ENCODE peak calls at places on chromosomes 6 and 20, in six cellular contexts. F is fibroblast of pulmonary artery, X is esophagus muscularis mucosa, B is mucosa of descending colon, N is fibroblast of lung, U is lower leg skin. G is an unnamed sample.

GRCh38 chr6:139290787-139291294 is 957 bp downstream of the TXLNB start:
- DNase-seq in B (peak), F (peak), N (peak), X (no peak), U (peak), G (peak)

GRCh38 chr20:3701061-3701998 is 11.1 kb downstream of the SIGLEC1 start:
- DNase-seq in X (no peak), F (no peak), U (no peak), N (no peak), B (no peak), G (no peak)

GRCh38 chr20:62405108-62405980 is 1.7 kb downstream of the CABLES2 start:
- DNase-seq in N (peak), B (no peak), X (no peak), U (no peak), F (peak), G (peak)

GRCh38 chr6:5471637-5472430 is 210.5 kb downstream of the FARS2 start:
- DNase-seq in X (no peak), N (peak), B (no peak), U (no peak), F (no peak), G (no peak)

GRCh38 chr20:25439328-25439727 is 31.9 kb downstream of the GINS1 start:
- DNase-seq in N (no peak), B (no peak), U (no peak), X (no peak), F (no peak), G (no peak)

GRCh38 chr6:35142578-35142977 is 1.4 kb upstream of the TCP11 start:
- DNase-seq in N (no peak), U (no peak), B (no peak), X (no peak), F (no peak), G (no peak)

GRCh38 chr6:129050086-129050485 is 167.1 kb downstream of the LAMA2 start:
- DNase-seq in F (no peak), X (no peak), N (peak), U (no peak), B (no peak), G (no peak)

GRCh38 chr6:138592698-138593097 is 93.4 kb upstream of the NHSL1 start:
- DNase-seq in F (no peak), B (no peak), U (no peak), N (no peak), X (no peak), G (no peak)

GRCh38 chr6:18488526-18489270 is 101.5 kb downstream of the RNF144B start:
- DNase-seq in B (no peak), N (peak), X (no peak), F (no peak), U (no peak), G (peak)

GRCh38 chr6:37381579-37381978 is 27.8 kb downstream of the RNF8 start:
- DNase-seq in U (no peak), X (no peak), B (peak), F (peak), N (peak), G (peak)

GRCh38 chr20:409697-410559 is 1.8 kb downstream of the RBCK1 start:
- DNase-seq in X (no peak), U (no peak), B (peak), N (no peak), F (no peak), G (no peak)

GRCh38 chr6:136317023-136317649 is 27.5 kb upstream of the BCLAF1 start:
- DNase-seq in B (peak), X (no peak), N (peak), U (peak), F (peak), G (peak)

GRCh38 chr6:107064579-107065065 is 36.6 kb downstream of the MTRES1 start:
- DNase-seq in B (peak), U (no peak), F (peak), N (peak), X (no peak), G (peak)

GRCh38 chr20:50223321-50223995 is 32.8 kb downstream of the CEBPB start:
- DNase-seq in U (no peak), B (no peak), F (no peak), N (no peak), X (no peak), G (no peak)

GRCh38 chr6:166957087-166957804 is 896 bp upstream of the RNASET2 start:
- DNase-seq in N (no peak), U (peak), B (peak), F (no peak), X (no peak), G (no peak)

GRCh38 chr6:166955865-166956443 is 396 bp downstream of the RNASET2 start:
- DNase-seq in N (peak), U (no peak), F (no peak), X (no peak), B (no peak), G (no peak)

GRCh38 chr6:166958926-166959861 is 2.8 kb upstream of the RNASET2 start:
- DNase-seq in U (peak), N (no peak), X (no peak), F (peak), B (peak), G (no peak)

GRCh38 chr6:166956444-166957086 is at the start of gene RNASET2:
- DNase-seq in U (peak), X (peak), F (peak), B (peak), N (peak), G (peak)

DNA sequence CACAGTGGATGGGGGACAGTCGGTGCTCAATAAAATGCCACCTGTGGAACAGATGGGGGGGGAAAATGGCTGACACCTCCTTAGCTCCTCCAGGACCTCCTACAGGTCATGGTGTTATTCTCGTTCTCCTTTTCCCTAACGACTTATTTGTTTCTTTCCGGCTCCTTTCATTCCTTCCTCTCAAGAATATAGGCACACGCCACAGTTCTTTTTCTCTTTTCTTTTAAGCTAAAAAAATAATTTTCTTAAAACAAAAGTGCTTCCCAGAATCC is 1.4 kb upstream of the RNASET2 start:
- DNase-seq in F (no peak), U (no peak), N (no peak), X (no peak), B (peak), G (no peak)
- H3K4me3 ChIP-seq in F (no peak), U (no peak), N (no peak), X (no peak), B (no peak), G (no peak)

GRCh38 chr6:50791900-50792508 is 26.7 kb upstream of the TFAP2B start:
- DNase-seq in N (peak), X (no peak), B (peak), U (no peak), F (peak), G (peak)
- TF ChIP-seq CTCF in N (peak), X (peak), B (peak), U (no peak), F (peak), G (peak)

GRCh38 chr20:38164624-38165088 is 414 bp downstream of the TGM2 start:
- DNase-seq in U (no peak), X (no peak), N (no peak), F (no peak), B (peak), G (no peak)
- H3K4me3 ChIP-seq in U (no peak), X (peak), N (peak), F (peak), B (no peak), G (peak)

GRCh38 chr6:63351995-63352586 is 32.3 kb upstream of the LGSN start:
- DNase-seq in U (no peak), X (no peak), N (peak), F (peak), B (no peak), G (peak)
- TF ChIP-seq CTCF in U (no peak), X (peak), N (no peak), F (peak), B (no peak), G (peak)

GRCh38 chr20:53827292-53827995 is 233.8 kb upstream of the ZNF217 start:
- DNase-seq in B (no peak), N (no peak), F (no peak), X (no peak), U (no peak), G (no peak)
- H3K4me3 ChIP-seq in B (no peak), N (no peak), F (peak), X (no peak), U (no peak), G (no peak)

DNA sequence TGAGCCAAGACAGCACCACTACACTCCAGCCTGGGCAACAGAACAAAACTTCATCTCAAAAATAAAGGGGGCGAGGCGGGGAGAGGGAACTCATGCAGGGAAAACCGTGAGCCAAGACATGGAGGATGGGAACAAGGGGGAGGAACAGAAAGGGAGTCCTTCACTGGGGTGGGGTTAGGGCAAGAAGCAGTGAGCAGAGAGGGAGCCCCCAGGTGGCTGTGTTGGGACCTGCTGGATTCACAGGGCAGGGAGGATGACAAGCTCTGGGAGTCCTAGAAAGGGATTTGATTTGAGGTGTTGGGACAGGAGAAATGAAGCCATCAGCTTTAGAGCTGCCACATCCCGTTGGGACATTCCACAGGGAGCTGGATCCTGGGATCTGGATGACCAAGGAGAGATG is 90.6 kb upstream of the TOP1 start:
- DNase-seq in U (no peak), F (no peak), N (no peak), X (peak), B (peak), G (no peak)
- TF ChIP-seq CTCF in U (no peak), F (no peak), N (peak), X (no peak), B (no peak), G (peak)

GRCh38 chr6:11044712-11045167 is 635 bp upstream of the ELOVL2 start:
- DNase-seq in B (no peak), N (no peak), X (no peak), U (no peak), F (no peak), G (no peak)
- H3K4me3 ChIP-seq in B (no peak), N (peak), X (peak), U (no peak), F (peak), G (peak)

GRCh38 chr6:134178230-134179044 is 126.0 kb upstream of the SLC2A12 start:
- DNase-seq in F (peak), X (peak), N (peak), U (peak), B (peak), G (peak)
- TF ChIP-seq CTCF in F (peak), X (peak), N (peak), U (peak), B (peak), G (peak)

G was measured in cardiac fibroblast.